ENCODE peak calls at places on chromosomes 6 and 20, in five cellular contexts. One of them, this sample, is unnamed. For H3K4me1, the result is how much of the 10 kb centered on the place peaks cover.

GRCh38 chr6:72032056-72032455 is 145.7 kb downstream of the RIMS1 start:
- DNase-seq in stomach: no peak
- DNase-seq in pancreas: no peak
- DNase-seq in PC-9: no peak
- DNase-seq in H9: no peak
- DNase-seq in this sample: no peak

GRCh38 chr6:117976030-117976651 is 69.1 kb downstream of the SLC35F1 start:
- DNase-seq in stomach: no peak
- DNase-seq in pancreas: no peak
- DNase-seq in PC-9: no peak
- DNase-seq in H9: no peak
- DNase-seq in this sample: no peak

GRCh38 chr6:114718716-114719270 is 376.0 kb upstream of the HS3ST5 start:
- DNase-seq in stomach: no peak
- DNase-seq in pancreas: no peak
- DNase-seq in PC-9: no peak
- DNase-seq in H9: no peak
- DNase-seq in this sample: no peak

GRCh38 chr6:46757206-46757564 is 10.5 kb downstream of the ANKRD66 start:
- DNase-seq in stomach: no peak
- DNase-seq in pancreas: no peak
- DNase-seq in PC-9: no peak
- DNase-seq in H9: no peak
- DNase-seq in this sample: no peak

GRCh38 chr6:113779656-113780055 is 77.5 kb upstream of the MARCKS start:
- DNase-seq in stomach: no peak
- DNase-seq in pancreas: no peak
- DNase-seq in PC-9: no peak
- DNase-seq in H9: no peak
- DNase-seq in this sample: no peak

GRCh38 chr6:34149831-34150400 is 4.0 kb upstream of the GRM4 start:
- DNase-seq in stomach: no peak
- DNase-seq in pancreas: no peak
- DNase-seq in PC-9: no peak
- DNase-seq in H9: peak
- DNase-seq in this sample: no peak

GRCh38 chr6:37555040-37555781 is 55.5 kb upstream of the CCDC167 start:
- DNase-seq in stomach: no peak
- DNase-seq in pancreas: no peak
- DNase-seq in PC-9: no peak
- DNase-seq in H9: no peak
- DNase-seq in this sample: no peak

GRCh38 chr6:26316291-26316690 is 48.7 kb upstream of the BTN3A2 start:
- DNase-seq in stomach: no peak
- DNase-seq in pancreas: no peak
- DNase-seq in PC-9: no peak
- DNase-seq in H9: no peak
- DNase-seq in this sample: no peak

GRCh38 chr6:13009031-13009430 is 292.5 kb downstream of the PHACTR1 start:
- DNase-seq in stomach: no peak
- DNase-seq in pancreas: no peak
- DNase-seq in PC-9: no peak
- DNase-seq in H9: no peak
- DNase-seq in this sample: no peak

GRCh38 chr6:150079604-150080003 is 10.7 kb upstream of the ULBP3 start:
- DNase-seq in stomach: no peak
- DNase-seq in pancreas: no peak
- DNase-seq in PC-9: no peak
- DNase-seq in H9: peak
- DNase-seq in this sample: no peak

GRCh38 chr6:106579281-106579680 is 50.0 kb downstream of the RTN4IP1 start:
- DNase-seq in stomach: no peak
- DNase-seq in pancreas: no peak
- DNase-seq in PC-9: no peak
- DNase-seq in H9: no peak
- DNase-seq in this sample: no peak

GRCh38 chr6:21163110-21163837 is 430.3 kb upstream of the SOX4 start:
- DNase-seq in stomach: no peak
- DNase-seq in pancreas: no peak
- DNase-seq in PC-9: no peak
- DNase-seq in H9: no peak
- DNase-seq in this sample: no peak

GRCh38 chr6:36757206-36757605 is 59.6 kb downstream of the RAB44 start:
- DNase-seq in stomach: no peak
- DNase-seq in pancreas: no peak
- DNase-seq in PC-9: no peak
- DNase-seq in H9: no peak
- DNase-seq in this sample: no peak

GRCh38 chr6:82178759-82179112 is 68.8 kb downstream of the IBTK start:
- DNase-seq in stomach: no peak
- DNase-seq in pancreas: no peak
- DNase-seq in PC-9: no peak
- DNase-seq in H9: no peak
- DNase-seq in this sample: no peak

GRCh38 chr6:1082040-1082935 is 229.6 kb upstream of the FOXQ1 start:
- DNase-seq in stomach: no peak
- DNase-seq in pancreas: no peak
- DNase-seq in PC-9: no peak
- DNase-seq in H9: no peak
- DNase-seq in this sample: no peak

GRCh38 chr6:126228001-126228791 is 111.7 kb upstream of the CENPW start:
- DNase-seq in stomach: no peak
- DNase-seq in pancreas: no peak
- DNase-seq in PC-9: no peak
- DNase-seq in H9: no peak
- DNase-seq in this sample: no peak

GRCh38 chr6:22113046-22113766 is 183.6 kb downstream of the PRL start:
- DNase-seq in stomach: no peak
- DNase-seq in pancreas: no peak
- DNase-seq in PC-9: peak
- DNase-seq in H9: no peak
- DNase-seq in this sample: peak

GRCh38 chr20:34083137-34083536 is 28.9 kb downstream of the EIF2S2 start:
- DNase-seq in stomach: peak
- DNase-seq in pancreas: peak
- DNase-seq in PC-9: peak
- DNase-seq in H9: no peak
- DNase-seq in this sample: peak

GRCh38 chr20:15011631-15012030 is 674.2 kb upstream of the FLRT3 start:
- DNase-seq in stomach: no peak
- DNase-seq in pancreas: no peak
- DNase-seq in PC-9: no peak
- DNase-seq in H9: no peak
- DNase-seq in this sample: no peak

GRCh38 chr6:139436521-139437348 is 62.3 kb upstream of the CITED2 start:
- DNase-seq in stomach: no peak
- DNase-seq in pancreas: no peak
- DNase-seq in PC-9: peak
- DNase-seq in H9: no peak
- DNase-seq in this sample: no peak

GRCh38 chr6:16747232-16748027 is 13.8 kb downstream of the ATXN1 start:
- DNase-seq in stomach: no peak
- DNase-seq in pancreas: no peak
- DNase-seq in PC-9: no peak
- DNase-seq in H9: no peak
- DNase-seq in this sample: no peak

GRCh38 chr6:155158044-155158843 is 105.6 kb upstream of the CLDN20 start:
- DNase-seq in stomach: no peak
- DNase-seq in pancreas: no peak
- DNase-seq in PC-9: no peak
- DNase-seq in H9: no peak
- DNase-seq in this sample: no peak

GRCh38 chr20:51750037-51750769 is 18.0 kb downstream of the ATP9A start:
- DNase-seq in stomach: peak
- DNase-seq in pancreas: peak
- DNase-seq in PC-9: peak
- DNase-seq in H9: no peak
- DNase-seq in this sample: peak

GRCh38 chr20:47810116-47810672 is 24.9 kb upstream of the SULF2 start:
- DNase-seq in stomach: no peak
- DNase-seq in pancreas: no peak
- DNase-seq in PC-9: no peak
- DNase-seq in H9: no peak
- DNase-seq in this sample: no peak

GRCh38 chr6:81476881-81477280 is 275.6 kb downstream of the TENT5A start:
- DNase-seq in stomach: no peak
- DNase-seq in pancreas: no peak
- DNase-seq in PC-9: no peak
- DNase-seq in H9: no peak
- DNase-seq in this sample: no peak

GRCh38 chr20:43559588-43559987 is 761 bp downstream of the SGK2 start:
- DNase-seq in stomach: peak
- DNase-seq in pancreas: no peak
- DNase-seq in PC-9: no peak
- DNase-seq in H9: no peak
- DNase-seq in this sample: no peak

GRCh38 chr6:87391334-87391733 is 16.4 kb upstream of the CFAP206 start:
- DNase-seq in stomach: no peak
- DNase-seq in pancreas: no peak
- DNase-seq in PC-9: peak
- DNase-seq in H9: peak
- DNase-seq in this sample: no peak

GRCh38 chr20:58092871-58093270 is 135.6 kb downstream of the ANKRD60 start:
- DNase-seq in stomach: no peak
- DNase-seq in pancreas: no peak
- DNase-seq in PC-9: no peak
- DNase-seq in H9: peak
- DNase-seq in this sample: no peak

GRCh38 chr6:74534485-74535211 is 671.2 kb downstream of the COL12A1 start:
- DNase-seq in stomach: no peak
- DNase-seq in pancreas: no peak
- DNase-seq in PC-9: no peak
- DNase-seq in H9: no peak
- DNase-seq in this sample: no peak

GRCh38 chr6:37137201-37137880 is 32.6 kb upstream of the PIM1 start:
- DNase-seq in stomach: no peak
- DNase-seq in pancreas: no peak
- DNase-seq in PC-9: peak
- DNase-seq in H9: no peak
- DNase-seq in this sample: no peak

GRCh38 chr6:70724524-70724923 is 56.8 kb downstream of the SMAP1 start:
- DNase-seq in stomach: no peak
- DNase-seq in pancreas: no peak
- DNase-seq in PC-9: no peak
- DNase-seq in H9: no peak
- DNase-seq in this sample: no peak
- H3K4me1 ChIP-seq in stomach: under half
- H3K4me1 ChIP-seq in pancreas: under half
- H3K4me1 ChIP-seq in PC-9: under half
- H3K4me1 ChIP-seq in H9: under half
- H3K4me1 ChIP-seq in this sample: under half

GRCh38 chr6:6221829-6222535 is 98.5 kb downstream of the F13A1 start:
- DNase-seq in stomach: no peak
- DNase-seq in pancreas: no peak
- DNase-seq in PC-9: no peak
- DNase-seq in H9: peak
- DNase-seq in this sample: no peak
- TF ChIP-seq CTCF in stomach: no peak
- TF ChIP-seq CTCF in pancreas: no peak
- TF ChIP-seq CTCF in PC-9: peak
- TF ChIP-seq CTCF in H9: peak
- TF ChIP-seq CTCF in this sample: no peak

GRCh38 chr20:62839261-62839660 is 22.4 kb downstream of the TCFL5 start:
- DNase-seq in stomach: no peak
- DNase-seq in pancreas: no peak
- DNase-seq in PC-9: no peak
- DNase-seq in H9: no peak
- DNase-seq in this sample: no peak

GRCh38 chr20:62835931-62836861 is 19.3 kb downstream of the COL9A3 start:
- DNase-seq in stomach: no peak
- DNase-seq in pancreas: no peak
- DNase-seq in PC-9: no peak
- DNase-seq in H9: no peak
- DNase-seq in this sample: no peak

GRCh38 chr20:62837091-62837490 is 20.2 kb downstream of the COL9A3 start:
- DNase-seq in stomach: no peak
- DNase-seq in pancreas: no peak
- DNase-seq in PC-9: no peak
- DNase-seq in H9: no peak
- DNase-seq in this sample: no peak

GRCh38 chr20:62838511-62838910 is 21.7 kb downstream of the COL9A3 start:
- DNase-seq in stomach: no peak
- DNase-seq in pancreas: no peak
- DNase-seq in PC-9: no peak
- DNase-seq in H9: no peak
- DNase-seq in this sample: no peak

GRCh38 chr20:62837790-62838458 is 21.1 kb downstream of the COL9A3 start:
- DNase-seq in stomach: peak
- DNase-seq in pancreas: peak
- DNase-seq in PC-9: peak
- DNase-seq in H9: no peak
- DNase-seq in this sample: no peak
- H3K4me1 ChIP-seq in stomach: under half
- H3K4me1 ChIP-seq in pancreas: under half
- H3K4me1 ChIP-seq in PC-9: under half
- H3K4me1 ChIP-seq in H9: under half
- H3K4me1 ChIP-seq in this sample: under half

GRCh38 chr6:25220853-25221252 is 58.3 kb upstream of the CARMIL1 start:
- DNase-seq in stomach: no peak
- DNase-seq in pancreas: no peak
- DNase-seq in PC-9: no peak
- DNase-seq in H9: no peak
- DNase-seq in this sample: no peak

GRCh38 chr6:25222006-25222715 is 57.0 kb upstream of the CARMIL1 start:
- DNase-seq in stomach: no peak
- DNase-seq in pancreas: no peak
- DNase-seq in PC-9: no peak
- DNase-seq in H9: no peak
- DNase-seq in this sample: no peak

GRCh38 chr6:25224237-25224636 is 54.9 kb upstream of the CARMIL1 start:
- DNase-seq in stomach: no peak
- DNase-seq in pancreas: no peak
- DNase-seq in PC-9: no peak
- DNase-seq in H9: no peak
- DNase-seq in this sample: no peak

GRCh38 chr6:25219581-25220249 is 59.5 kb upstream of the CARMIL1 start:
- DNase-seq in stomach: no peak
- DNase-seq in pancreas: no peak
- DNase-seq in PC-9: no peak
- DNase-seq in H9: no peak
- DNase-seq in this sample: no peak

DNA sequence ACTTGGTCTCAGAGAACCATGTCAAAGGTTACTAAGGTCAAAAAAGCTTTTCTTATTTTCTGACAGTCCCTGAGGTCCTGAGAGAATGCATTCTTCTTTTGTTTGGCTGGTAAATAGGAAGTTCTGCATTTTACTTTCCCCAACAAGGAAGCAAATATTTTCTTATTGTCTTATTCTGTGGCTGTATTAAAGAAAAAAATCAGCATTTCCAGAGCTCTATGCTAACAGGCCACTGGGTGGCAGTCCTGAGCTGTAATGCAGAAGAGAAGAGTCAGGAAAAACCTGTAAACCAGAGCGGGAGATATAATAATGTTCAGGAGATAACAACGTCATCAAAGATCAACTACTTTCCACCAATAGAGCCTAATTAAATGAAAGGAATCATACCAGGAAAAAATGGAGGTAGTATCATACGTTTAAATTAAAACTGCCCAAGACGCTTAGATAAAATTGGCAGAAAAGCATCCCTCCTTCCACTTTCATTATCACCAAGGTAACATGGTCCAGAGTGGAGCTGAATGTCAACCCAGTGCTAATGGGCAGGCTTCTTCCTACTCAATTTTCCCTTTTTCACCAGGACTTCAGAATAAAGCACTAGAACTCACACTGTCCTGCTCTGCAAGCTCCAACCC is 55.6 kb upstream of the CARMIL1 start:
- DNase-seq in stomach: peak
- DNase-seq in pancreas: peak
- DNase-seq in PC-9: peak
- DNase-seq in H9: peak
- DNase-seq in this sample: peak
- TF ChIP-seq CTCF in stomach: peak
- TF ChIP-seq CTCF in pancreas: peak
- TF ChIP-seq CTCF in PC-9: peak
- TF ChIP-seq CTCF in H9: peak
- TF ChIP-seq CTCF in this sample: peak

This sample was measured in lung.